ENCODE peak calls at places on chromosome 9, in five cellular contexts. One of them, this sample, is unnamed.

GRCh38 chr9:33881635-33882034 is 64.7 kb downstream of the UBE2R2 start:
- DNase-seq in activated T-cell treated with anti-CD3 and anti-CD28 coated beads, Interleukin-2, amount 50 U/mL, for 1 hour: no peak
- DNase-seq in left kidney: no peak
- DNase-seq in globus pallidus: no peak
- DNase-seq in fibroblast of pulmonary artery: no peak
- DNase-seq in this sample: no peak

GRCh38 chr9:6944093-6944551 is 186.3 kb downstream of the KDM4C start:
- DNase-seq in fibroblast of pulmonary artery: peak; percentile 86
- DNase-seq in globus pallidus: no peak
- DNase-seq in left kidney: no peak
- DNase-seq in activated T-cell treated with anti-CD3 and anti-CD28 coated beads, Interleukin-2, amount 50 U/mL, for 1 hour: no peak
- DNase-seq in this sample: peak; percentile 62

GRCh38 chr9:99184073-99184426 is 37.7 kb downstream of the ALG2 start:
- DNase-seq in fibroblast of pulmonary artery: no peak
- DNase-seq in globus pallidus: no peak
- DNase-seq in left kidney: no peak
- DNase-seq in activated T-cell treated with anti-CD3 and anti-CD28 coated beads, Interleukin-2, amount 50 U/mL, for 1 hour: no peak
- DNase-seq in this sample: no peak

GRCh38 chr9:89339807-89340206 is 21.5 kb downstream of the SECISBP2 start:
- DNase-seq in activated T-cell treated with anti-CD3 and anti-CD28 coated beads, Interleukin-2, amount 50 U/mL, for 1 hour: no peak
- DNase-seq in fibroblast of pulmonary artery: no peak
- DNase-seq in left kidney: no peak
- DNase-seq in globus pallidus: no peak
- DNase-seq in this sample: no peak

GRCh38 chr9:655875-656274 is 185.6 kb upstream of the DMRT1 start:
- DNase-seq in globus pallidus: no peak
- DNase-seq in activated T-cell treated with anti-CD3 and anti-CD28 coated beads, Interleukin-2, amount 50 U/mL, for 1 hour: no peak
- DNase-seq in left kidney: peak; percentile 18
- DNase-seq in fibroblast of pulmonary artery: peak; percentile 56
- DNase-seq in this sample: peak; percentile 59

GRCh38 chr9:135081731-135082130 is 5.7 kb upstream of the OLFM1 start:
- DNase-seq in globus pallidus: no peak
- DNase-seq in fibroblast of pulmonary artery: no peak
- DNase-seq in activated T-cell treated with anti-CD3 and anti-CD28 coated beads, Interleukin-2, amount 50 U/mL, for 1 hour: no peak
- DNase-seq in left kidney: no peak
- DNase-seq in this sample: no peak

GRCh38 chr9:105053209-105053652 is 125.3 kb upstream of the ABCA1 start:
- DNase-seq in left kidney: no peak
- DNase-seq in activated T-cell treated with anti-CD3 and anti-CD28 coated beads, Interleukin-2, amount 50 U/mL, for 1 hour: no peak
- DNase-seq in globus pallidus: no peak
- DNase-seq in fibroblast of pulmonary artery: peak; percentile 88
- DNase-seq in this sample: peak; percentile 55

GRCh38 chr9:90805006-90805993 is 3.7 kb downstream of the SYK start:
- DNase-seq in activated T-cell treated with anti-CD3 and anti-CD28 coated beads, Interleukin-2, amount 50 U/mL, for 1 hour: no peak
- DNase-seq in globus pallidus: no peak
- DNase-seq in left kidney: peak; percentile 37
- DNase-seq in fibroblast of pulmonary artery: no peak
- DNase-seq in this sample: no peak

GRCh38 chr9:138077126-138077525 is 199.5 kb downstream of the CACNA1B start:
- DNase-seq in activated T-cell treated with anti-CD3 and anti-CD28 coated beads, Interleukin-2, amount 50 U/mL, for 1 hour: no peak
- DNase-seq in left kidney: no peak
- DNase-seq in fibroblast of pulmonary artery: no peak
- DNase-seq in globus pallidus: no peak
- DNase-seq in this sample: no peak

GRCh38 chr9:78210841-78211301 is 25.0 kb upstream of the CEP78 start:
- DNase-seq in left kidney: no peak
- DNase-seq in globus pallidus: no peak
- DNase-seq in activated T-cell treated with anti-CD3 and anti-CD28 coated beads, Interleukin-2, amount 50 U/mL, for 1 hour: no peak
- DNase-seq in fibroblast of pulmonary artery: no peak
- DNase-seq in this sample: no peak

GRCh38 chr9:113609562-113610318 is 146.2 kb downstream of the RGS3 start:
- DNase-seq in activated T-cell treated with anti-CD3 and anti-CD28 coated beads, Interleukin-2, amount 50 U/mL, for 1 hour: peak; percentile 9
- DNase-seq in fibroblast of pulmonary artery: peak; percentile 86
- DNase-seq in globus pallidus: no peak
- DNase-seq in left kidney: peak; percentile 66
- DNase-seq in this sample: no peak